ENCODE peak calls at places on chromosomes 3 and 15, in nine cellular contexts. V, L, S, D, A, X, W, E and Y are unnamed samples. For H3K27me3, the result is how much of the 10 kb centered on the place peaks cover.

GRCh38 chr3:190585771-190586630 is 72.1 kb downstream of the IL1RAP start:
- DNase-seq in X (peak), W (peak), V (no peak), D (peak), E (no peak), S (no peak), A (no peak), L (no peak), Y (no peak)

GRCh38 chr15:76006136-76006778 is 6.0 kb downstream of the NRG4 start:
- DNase-seq in D (no peak), E (no peak), V (no peak), X (peak), A (no peak), L (no peak), W (no peak), S (no peak), Y (no peak)

GRCh38 chr3:22960326-22960984 is 242.7 kb upstream of the UBE2E2 start:
- DNase-seq in S (peak), V (peak), E (peak), L (no peak), X (peak), A (peak), W (peak), D (no peak), Y (no peak)

GRCh38 chr3:183117046-183117445 is 17.8 kb upstream of the MCCC1 start:
- DNase-seq in V (no peak), X (no peak), W (no peak), S (no peak), E (no peak), L (no peak), D (no peak), A (no peak), Y (no peak)

GRCh38 chr15:53721334-53722087 is 38.0 kb downstream of the WDR72 start:
- DNase-seq in W (no peak), S (no peak), X (no peak), D (no peak), E (no peak), V (no peak), A (no peak), L (no peak), Y (no peak)

GRCh38 chr3:43971486-43971885 is 270.2 kb upstream of the TOPAZ1 start:
- DNase-seq in W (no peak), S (no peak), E (no peak), L (no peak), D (no peak), X (no peak), V (no peak), A (no peak), Y (no peak)

GRCh38 chr3:4949659-4950058 is 29.6 kb upstream of the BHLHE40 start:
- DNase-seq in W (no peak), L (no peak), A (no peak), V (no peak), D (no peak), E (no peak), X (no peak), S (no peak), Y (no peak)

GRCh38 chr3:28250999-28251398 is 9.6 kb downstream of the CMC1 start:
- DNase-seq in V (no peak), X (peak), L (no peak), W (peak), S (no peak), D (no peak), A (no peak), E (no peak), Y (no peak)

GRCh38 chr15:50358805-50359204 is 3.8 kb upstream of the GABPB1 start:
- DNase-seq in V (no peak), E (peak), W (peak), A (no peak), S (no peak), D (no peak), X (peak), L (no peak), Y (no peak)

GRCh38 chr15:34583399-34584320 is at the start of gene GOLGA8B:
- DNase-seq in D (peak), W (peak), A (peak), S (peak), X (peak), L (no peak), E (peak), V (peak), Y (peak)

GRCh38 chr15:53115563-53115962 is 325.4 kb upstream of the ONECUT1 start:
- DNase-seq in L (no peak), A (no peak), E (peak), X (no peak), V (no peak), W (no peak), S (no peak), D (no peak), Y (no peak)

GRCh38 chr3:42277676-42278075 is 11.7 kb upstream of the CCK start:
- DNase-seq in S (no peak), V (no peak), L (no peak), W (no peak), E (no peak), X (no peak), D (no peak), A (no peak), Y (no peak)

GRCh38 chr3:34012102-34012461 is 213.7 kb downstream of the PDCD6IP start:
- DNase-seq in L (no peak), W (peak), D (peak), S (no peak), A (no peak), E (no peak), V (no peak), X (peak), Y (no peak)

GRCh38 chr3:44076221-44076829 is 165.4 kb upstream of the TOPAZ1 start:
- DNase-seq in V (no peak), W (no peak), D (no peak), S (no peak), A (no peak), E (no peak), X (no peak), L (no peak), Y (no peak)

GRCh38 chr15:34739346-34739745 is 15.5 kb downstream of the GJD2 start:
- DNase-seq in S (no peak), E (no peak), X (no peak), V (no peak), W (no peak), A (no peak), L (no peak), D (no peak), Y (no peak)

GRCh38 chr15:89494006-89494405 is 2.4 kb downstream of the RHCG start:
- DNase-seq in A (no peak), S (no peak), X (no peak), D (no peak), V (no peak), E (no peak), L (no peak), W (no peak), Y (no peak)

GRCh38 chr3:15805756-15806266 is 8.0 kb upstream of the ANKRD28 start:
- DNase-seq in A (no peak), X (peak), V (no peak), E (no peak), L (no peak), D (no peak), W (peak), S (no peak), Y (no peak)
- H3K27me3 ChIP-seq in A (under half), X (under half), V (under half), E (under half), L (under half), D (under half), W (under half), S (under half), Y (under half)

DNA sequence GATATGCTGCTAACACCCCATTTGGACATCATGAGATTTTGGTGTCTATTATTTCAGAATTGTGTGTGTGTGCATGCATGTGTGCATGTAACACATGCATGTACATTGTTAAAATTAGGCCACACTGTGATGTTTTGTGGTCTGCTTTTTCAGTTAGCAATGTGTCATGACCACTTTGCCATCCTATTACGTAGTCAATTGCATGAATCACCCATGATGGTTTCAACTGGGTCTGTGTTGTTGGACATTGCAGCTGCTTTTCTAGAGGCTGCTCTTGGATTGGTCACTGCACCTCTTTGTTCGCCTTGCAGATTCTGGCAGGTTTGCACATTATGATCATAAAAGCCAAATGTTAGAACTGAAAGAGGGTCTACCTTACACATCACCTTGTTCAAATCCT is 101.0 kb upstream of the THBS1 start:
- DNase-seq in S (no peak), L (no peak), A (no peak), E (no peak), W (peak), V (no peak), X (peak), D (no peak), Y (no peak)
- H3K27me3 ChIP-seq in S (under half), L (under half), A (under half), E (under half), W (under half), V (under half), X (under half), D (under half), Y (under half)

DNA sequence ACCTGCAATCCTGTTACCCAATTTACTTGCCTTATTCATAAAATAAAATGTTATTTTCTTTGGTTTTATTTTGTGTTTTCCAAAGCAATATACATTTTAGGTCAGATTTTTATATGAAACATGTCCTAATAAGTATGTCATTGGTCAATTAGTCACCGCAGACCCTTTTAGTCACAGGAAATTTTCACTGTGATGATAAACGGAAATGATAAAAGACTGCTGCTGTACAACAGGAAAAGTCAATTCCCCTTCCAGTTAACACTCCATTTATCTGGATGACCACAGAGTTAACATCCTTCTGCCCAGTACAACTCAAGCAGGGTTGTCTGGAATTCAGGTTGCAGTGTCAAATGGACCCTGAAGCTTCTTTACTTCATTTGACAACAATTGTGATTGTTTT is 175.2 kb downstream of the LSAMP start:
- DNase-seq in W (peak), S (no peak), E (no peak), L (no peak), A (no peak), V (no peak), X (peak), D (no peak), Y (no peak)
- H3K27me3 ChIP-seq in W (under half), S (under half), E (under half), L (under half), A (under half), V (under half), X (under half), D (under half), Y (under half)

GRCh38 chr3:127975153-127975552 is 60.1 kb downstream of the KBTBD12 start:
- DNase-seq in V (no peak), S (no peak), X (no peak), A (no peak), W (no peak), L (no peak), D (no peak), E (no peak), Y (no peak)
- H3K27me3 ChIP-seq in V (under half), S (under half), X (under half), A (under half), W (under half), L (under half), D (under half), E (under half), Y (under half)

DNA sequence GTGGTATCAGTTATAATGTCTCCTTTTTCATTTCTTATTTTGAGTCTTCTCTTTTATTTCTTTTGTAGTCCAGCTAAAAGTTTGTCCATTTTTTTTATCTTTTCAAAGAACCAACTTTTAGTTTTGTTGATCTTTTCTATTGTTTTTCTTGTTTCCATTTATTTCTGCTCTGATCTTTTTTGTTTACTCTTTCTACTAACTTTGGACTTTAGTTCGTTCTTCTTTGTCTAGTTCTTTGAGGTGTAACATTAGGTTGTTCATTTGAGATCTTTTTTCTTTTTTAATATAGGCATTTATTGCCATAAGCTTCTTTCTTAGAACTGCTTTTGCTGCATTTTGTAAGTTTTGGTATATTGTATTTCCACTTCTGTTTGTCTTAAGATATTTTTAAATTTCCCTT is 51.1 kb downstream of the KAT2B start:
- DNase-seq in V (no peak), A (no peak), W (no peak), X (no peak), E (no peak), L (no peak), D (no peak), S (no peak), Y (no peak)
- H3K27me3 ChIP-seq in V (under half), A (under half), W (under half), X (under half), E (under half), L (under half), D (under half), S (under half), Y (under half)

DNA sequence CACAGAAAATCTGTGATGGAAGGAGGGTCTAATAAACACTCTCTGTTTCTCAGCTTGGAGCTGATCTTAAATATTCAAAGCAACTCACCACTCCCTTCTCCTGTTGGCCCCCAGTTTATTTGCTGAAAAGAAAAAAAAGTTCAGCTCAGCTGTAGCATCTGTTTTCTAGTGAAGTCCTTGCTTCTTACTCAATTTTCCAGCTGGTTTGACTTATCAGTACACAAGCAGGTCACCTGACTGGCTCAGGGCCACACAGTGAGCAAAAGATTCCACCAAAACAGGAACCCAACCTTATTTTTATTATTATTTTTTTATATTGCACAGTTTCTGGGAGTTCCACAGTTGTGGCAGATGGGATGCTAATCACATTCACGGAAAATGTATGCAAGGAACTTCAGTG is 390.7 kb upstream of the RGMA start:
- DNase-seq in L (no peak), V (peak), D (no peak), A (peak), S (peak), X (no peak), W (no peak), E (peak), Y (no peak)
- H3K27me3 ChIP-seq in L (under half), V (under half), D (under half), A (under half), S (under half), X (under half), W (under half), E (under half), Y (under half)

DNA sequence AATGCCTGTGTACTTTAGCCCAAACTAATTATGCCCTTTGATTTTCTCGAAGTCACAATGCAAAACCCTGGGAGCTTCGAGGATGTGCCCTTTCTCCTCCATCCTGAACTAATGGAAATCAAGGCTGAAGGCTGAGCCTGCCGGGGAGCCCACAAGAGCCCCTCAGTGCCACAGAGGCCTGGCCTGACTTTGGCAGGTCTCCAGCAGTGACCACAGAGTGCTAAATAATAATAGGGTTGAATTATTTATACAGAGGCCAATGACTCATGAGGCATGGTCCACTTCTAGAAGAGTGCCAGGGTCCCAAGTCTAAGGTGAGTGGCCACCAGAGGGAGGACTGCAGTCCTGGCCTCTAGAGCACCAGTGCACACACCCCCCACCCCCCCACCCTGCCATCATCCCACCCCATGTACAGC is 19.1 kb upstream of the GLCE start:
- DNase-seq in L (no peak), W (peak), A (no peak), X (peak), V (no peak), S (no peak), D (no peak), E (no peak), Y (no peak)
- H3K27me3 ChIP-seq in L (under half), W (half or more), A (under half), X (under half), V (under half), S (under half), D (under half), E (under half), Y (under half)

GRCh38 chr15:74959643-74959939 is 3.0 kb upstream of the RPP25 start:
- DNase-seq in A (no peak), S (no peak), L (no peak), D (no peak), E (no peak), V (no peak), W (no peak), X (no peak), Y (no peak)

GRCh38 chr15:74957301-74958035 is 896 bp upstream of the RPP25 start:
- DNase-seq in D (no peak), V (peak), X (no peak), W (no peak), A (peak), E (peak), L (no peak), S (peak), Y (peak)

GRCh38 chr15:74960286-74960685 is 3.7 kb upstream of the RPP25 start:
- DNase-seq in X (no peak), D (no peak), S (no peak), W (no peak), E (no peak), V (no peak), A (no peak), L (no peak), Y (no peak)

GRCh38 chr15:74958320-74958907 is 1.8 kb upstream of the RPP25 start:
- DNase-seq in L (no peak), W (no peak), E (peak), A (peak), D (peak), X (peak), V (peak), S (peak), Y (peak)

DNA sequence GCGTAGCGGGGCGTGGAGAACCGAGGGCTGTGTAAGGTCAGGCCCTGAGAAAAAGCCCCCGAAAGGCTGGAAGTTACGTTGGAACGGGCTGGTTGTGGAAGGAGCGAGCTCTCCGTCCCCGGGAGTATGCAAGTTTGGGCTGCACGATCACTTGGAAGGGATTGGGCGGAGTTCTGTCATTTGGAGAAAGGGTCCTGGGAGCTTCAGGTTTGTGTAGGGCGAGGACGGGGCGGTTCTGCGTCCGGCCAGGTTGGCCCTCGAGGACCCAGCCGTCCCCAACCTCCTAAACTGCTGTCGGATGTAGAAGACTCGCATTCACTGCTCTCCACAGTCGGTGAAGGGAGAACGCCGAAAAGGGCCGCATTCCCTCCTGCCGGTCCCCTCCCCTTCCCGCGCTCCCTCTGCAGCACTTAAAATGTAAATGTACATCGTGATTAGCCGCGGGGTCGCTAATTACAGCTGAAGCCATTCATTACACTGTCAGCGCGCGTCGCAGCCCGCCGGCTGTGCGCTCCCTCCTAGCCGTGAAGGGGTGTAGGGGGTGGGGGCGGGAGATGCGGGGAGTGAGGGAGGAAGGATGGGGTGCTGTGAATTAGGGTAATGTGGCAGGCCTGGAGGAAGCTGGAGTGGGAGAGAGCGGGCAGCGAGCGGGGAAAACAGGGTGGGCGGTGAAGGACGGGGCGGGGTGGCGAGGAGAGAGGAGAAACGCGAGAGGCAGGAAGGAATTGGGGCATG is 2.5 kb upstream of the RPP25 start:
- DNase-seq in W (no peak), V (no peak), S (no peak), A (no peak), E (no peak), D (peak), L (no peak), X (no peak), Y (no peak)
- H3K27me3 ChIP-seq in W (half or more), V (under half), S (under half), A (under half), E (under half), D (half or more), L (under half), X (under half), Y (under half)

DNA sequence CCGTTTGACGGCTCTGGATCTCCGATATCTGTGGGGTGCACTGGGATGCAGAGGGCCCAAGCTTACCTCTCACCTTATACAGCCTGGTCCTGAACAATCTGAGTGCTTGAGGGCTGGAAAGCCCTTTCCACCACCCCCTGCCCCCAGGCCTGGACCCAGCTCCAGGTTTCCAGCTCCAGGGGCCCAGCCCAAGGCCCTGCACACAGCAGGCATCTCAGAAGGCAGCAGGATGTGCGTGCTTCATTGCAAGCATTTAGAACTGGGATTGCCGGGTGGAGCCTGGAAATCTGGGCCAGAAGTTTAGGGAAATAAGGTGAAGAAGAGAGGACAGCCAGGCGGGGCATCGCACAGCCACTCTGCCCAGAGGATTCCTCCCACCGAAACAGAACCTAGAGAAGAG is 25.6 kb downstream of the CCDC33 start:
- DNase-seq in E (no peak), S (no peak), X (no peak), D (no peak), A (no peak), L (no peak), W (no peak), V (peak), Y (no peak)
- H3K27me3 ChIP-seq in E (under half), S (under half), X (under half), D (under half), A (half or more), L (under half), W (half or more), V (under half), Y (under half)